ENCODE peak calls at places on chromosomes 7 and 10, in six cellular contexts. N is spleen, V is transverse colon, W is esophagus squamous epithelium, O is stomach, R is right lobe of liver. X is an unnamed sample. For H3K4me1, the result is how much of the 10 kb centered on the place peaks cover.

GRCh38 chr10:96890172-96890513 is 58.0 kb downstream of the LCOR start:
- DNase-seq in O (no peak), V (no peak), R (no peak), N (no peak), W (no peak), X (no peak)

GRCh38 chr7:45347804-45348203 is 190.2 kb downstream of the RAMP3 start:
- DNase-seq in V (no peak), N (no peak), O (no peak), R (no peak), W (no peak), X (no peak)

GRCh38 chr10:62543981-62544380 is 169.8 kb downstream of the ZNF365 start:
- DNase-seq in W (no peak), O (no peak), R (no peak), N (no peak), V (no peak), X (no peak)

GRCh38 chr7:74575083-74575803 is 82.3 kb upstream of the GTF2I start:
- DNase-seq in O (peak), V (peak), N (no peak), R (no peak), W (no peak), X (peak)

GRCh38 chr7:32477649-32477980 is 12.6 kb downstream of the LSM5 start:
- DNase-seq in V (no peak), N (no peak), W (no peak), O (no peak), R (no peak), X (no peak)

GRCh38 chr10:20893297-20893696 is 3.8 kb downstream of the NEBL start:
- DNase-seq in W (no peak), O (no peak), V (no peak), N (no peak), R (no peak), X (no peak)

GRCh38 chr10:61283489-61284221 is 169.5 kb downstream of the TMEM26 start:
- DNase-seq in W (no peak), R (no peak), O (no peak), N (no peak), V (no peak), X (no peak)

GRCh38 chr10:125283831-125284614 is 123.7 kb upstream of the CTBP2 start:
- DNase-seq in N (no peak), R (no peak), V (no peak), W (no peak), O (no peak), X (no peak)

GRCh38 chr7:143389316-143390097 is 8.4 kb downstream of the ZYX start:
- DNase-seq in N (no peak), V (no peak), O (no peak), W (no peak), R (peak), X (peak)

GRCh38 chr7:101767544-101767943 is 49.9 kb upstream of the CUX1 start:
- DNase-seq in V (no peak), W (no peak), O (no peak), R (no peak), N (no peak), X (no peak)

GRCh38 chr7:19368540-19368939 is 223.3 kb upstream of the FERD3L start:
- DNase-seq in N (no peak), W (no peak), R (no peak), O (no peak), V (no peak), X (no peak)

GRCh38 chr10:86803156-86803555 is 46.7 kb downstream of the BMPR1A start:
- DNase-seq in W (no peak), N (no peak), R (no peak), O (no peak), V (no peak), X (no peak)

GRCh38 chr10:72309290-72310240 is 35.8 kb downstream of the DDIT4 start:
- DNase-seq in W (no peak), V (peak), R (no peak), O (peak), N (peak), X (peak)

GRCh38 chr7:143265017-143265693 is 1.9 kb downstream of the GSTK1 start:
- DNase-seq in W (no peak), N (peak), V (no peak), R (no peak), O (no peak), X (no peak)

GRCh38 chr10:112421731-112422130 is 25.0 kb downstream of the ZDHHC6 start:
- DNase-seq in N (no peak), W (no peak), V (no peak), O (no peak), R (no peak), X (no peak)

GRCh38 chr10:94403034-94403822 is 887 bp downstream of the TBC1D12 start:
- DNase-seq in R (peak), N (peak), O (peak), W (peak), V (peak), X (peak)

GRCh38 chr10:129811208-129811607 is 152.9 kb downstream of the EBF3 start:
- DNase-seq in N (no peak), O (no peak), R (no peak), V (no peak), W (no peak), X (no peak)

GRCh38 chr10:91088300-91089140 is 131.9 kb upstream of the PCGF5 start:
- DNase-seq in R (no peak), N (no peak), W (no peak), V (no peak), O (no peak), X (no peak)

GRCh38 chr7:85464042-85464651 is 277.3 kb upstream of the SEMA3D start:
- DNase-seq in O (no peak), W (no peak), R (no peak), V (no peak), N (no peak), X (no peak)

GRCh38 chr7:157652161-157652953 is 315.6 kb downstream of the DNAJB6 start:
- DNase-seq in O (no peak), W (no peak), N (peak), V (no peak), R (no peak), X (no peak)

GRCh38 chr7:73941836-73942551 is 81.0 kb downstream of the TMEM270 start:
- DNase-seq in W (no peak), O (no peak), V (no peak), N (no peak), R (no peak), X (no peak)

GRCh38 chr10:3902054-3902808 is 117.2 kb upstream of the KLF6 start:
- DNase-seq in V (peak), O (no peak), W (no peak), N (peak), R (no peak), X (peak)

GRCh38 chr7:99409814-99410213 is 1.0 kb downstream of the BUD31 start:
- DNase-seq in V (no peak), N (no peak), O (no peak), W (no peak), R (no peak), X (no peak)

GRCh38 chr7:95847061-95847460 is 74.7 kb downstream of the DYNC1I1 start:
- DNase-seq in N (no peak), W (no peak), R (no peak), O (no peak), V (no peak), X (no peak)

GRCh38 chr7:94368371-94368791 is 26.3 kb upstream of the COL1A2 start:
- DNase-seq in N (no peak), R (no peak), W (no peak), O (no peak), V (no peak), X (no peak)

GRCh38 chr10:102450124-102450373 is 1.3 kb downstream of the C10orf95 start:
- DNase-seq in N (no peak), W (no peak), V (no peak), O (no peak), R (no peak), X (no peak)
- TF ChIP-seq POLR2A in N (peak), W (no peak), V (peak), O (no peak), R (no peak), X (no peak)

DNA sequence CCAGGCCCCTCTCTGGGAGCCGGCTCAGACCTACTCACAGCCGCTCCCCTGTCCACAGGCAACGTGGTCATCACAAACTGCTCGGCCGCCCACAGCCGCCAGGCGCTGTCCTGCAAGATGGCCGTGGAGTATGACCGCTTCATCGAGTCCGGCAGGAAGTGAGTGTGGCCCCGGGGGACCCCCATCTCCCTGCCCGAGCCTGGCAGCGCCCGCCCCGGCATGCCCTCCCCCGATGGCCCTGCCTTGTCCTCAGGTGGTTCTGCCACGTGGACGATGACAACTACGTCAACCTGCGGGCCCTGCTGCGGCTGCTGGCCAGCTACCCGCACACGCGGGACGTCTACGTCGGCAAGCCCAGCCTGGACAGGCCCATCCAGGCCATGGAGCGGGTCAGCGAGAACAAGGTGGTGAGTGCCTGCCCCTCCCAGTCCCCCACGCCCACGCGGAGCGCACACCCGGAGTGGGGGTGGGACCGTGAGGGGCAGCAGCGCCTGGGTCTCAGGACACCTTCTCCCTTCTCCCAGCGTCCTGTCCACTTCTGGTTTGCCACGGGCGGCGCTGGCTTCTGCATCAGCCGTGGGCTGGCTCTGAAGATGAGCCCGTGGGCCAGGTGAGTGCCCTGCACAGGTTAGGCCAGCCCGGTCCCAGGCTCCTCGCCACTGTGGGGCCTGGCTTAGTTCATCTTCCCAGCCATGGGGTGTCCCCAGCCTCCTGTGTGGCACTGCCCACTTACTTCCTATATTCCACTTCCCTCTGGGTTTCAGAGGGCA is 5.8 kb downstream of the LFNG start:
- DNase-seq in O (no peak), W (no peak), V (peak), N (peak), R (peak), X (no peak)
- H3K4me1 ChIP-seq in O (half or more), W (half or more), V (half or more), N (half or more), R (under half), X (half or more)

GRCh38 chr7:134933460-134934068 is 52.7 kb upstream of the AGBL3 start:
- DNase-seq in R (no peak), V (no peak), O (no peak), W (no peak), N (no peak), X (no peak)

GRCh38 chr7:134931487-134931886 is 54.8 kb upstream of the AGBL3 start:
- DNase-seq in R (no peak), W (no peak), N (no peak), O (no peak), V (no peak), X (no peak)

GRCh38 chr7:134935701-134936100 is 50.6 kb upstream of the AGBL3 start:
- DNase-seq in V (no peak), W (no peak), R (no peak), O (no peak), N (no peak), X (no peak)

GRCh38 chr7:134936893-134937520 is 49.3 kb upstream of the AGBL3 start:
- DNase-seq in W (no peak), V (no peak), O (no peak), R (no peak), N (no peak), X (no peak)

GRCh38 chr7:134932707-134933370 is 53.5 kb upstream of the AGBL3 start:
- DNase-seq in O (no peak), N (no peak), V (peak), W (no peak), R (no peak), X (no peak)
- TF ChIP-seq POLR2A in O (no peak), N (no peak), V (no peak), W (no peak), R (no peak), X (no peak)

GRCh38 chr7:134450296-134451000 is 8.5 kb downstream of the AKR1B1 start:
- DNase-seq in N (no peak), O (no peak), V (peak), W (no peak), R (no peak), X (no peak)
- H3K4me1 ChIP-seq in N (under half), O (under half), V (under half), W (under half), R (under half), X (under half)

GRCh38 chr7:25953859-25954258 is 198.1 kb upstream of the NFE2L3 start:
- DNase-seq in V (no peak), O (no peak), N (no peak), W (no peak), R (no peak), X (no peak)

GRCh38 chr7:25952277-25953057 is 199.5 kb upstream of the NFE2L3 start:
- DNase-seq in W (no peak), N (no peak), R (peak), V (no peak), O (no peak), X (no peak)

GRCh38 chr7:25950488-25951413 is 201.2 kb upstream of the NFE2L3 start:
- DNase-seq in W (peak), R (peak), N (peak), V (peak), O (peak), X (peak)

GRCh38 chr7:25949672-25950487 is 202.1 kb upstream of the NFE2L3 start:
- DNase-seq in O (peak), N (no peak), R (peak), W (no peak), V (peak), X (no peak)

GRCh38 chr7:25951414-25952276 is 200.4 kb upstream of the NFE2L3 start:
- DNase-seq in W (no peak), V (no peak), O (no peak), R (no peak), N (no peak), X (no peak)
- TF ChIP-seq POLR2A in W (peak), V (peak), O (peak), R (peak), N (no peak), X (peak)

GRCh38 chr10:34587002-34587740 is 227.9 kb downstream of the PARD3 start:
- DNase-seq in N (no peak), R (no peak), V (no peak), W (no peak), O (no peak), X (no peak)

GRCh38 chr10:34584164-34584563 is 230.9 kb downstream of the PARD3 start:
- DNase-seq in O (no peak), N (no peak), V (no peak), W (no peak), R (no peak), X (no peak)

GRCh38 chr10:34589275-34589674 is 225.8 kb downstream of the PARD3 start:
- DNase-seq in R (no peak), O (no peak), V (no peak), W (no peak), N (no peak), X (no peak)

GRCh38 chr10:34581871-34582532 is 233.1 kb downstream of the PARD3 start:
- DNase-seq in V (no peak), W (no peak), R (no peak), O (no peak), N (no peak), X (no peak)

GRCh38 chr10:34585422-34586115 is 229.5 kb downstream of the PARD3 start:
- DNase-seq in W (no peak), O (no peak), V (no peak), N (no peak), R (no peak), X (no peak)
- H3K4me1 ChIP-seq in W (under half), O (under half), V (under half), N (under half), R (under half), X (under half)